ENCODE peak calls at places on chromosomes 13 and 19, in five cellular contexts. T, N, I, H and J are unnamed samples.

GRCh38 chr19:8221161-8221560 is 12.0 kb downstream of the CERS4 start:
- DNase-seq in T (no peak), N (no peak), I (no peak), H (no peak), J (no peak)

GRCh38 chr13:100361504-100361903 is 227.1 kb downstream of the GGACT start:
- DNase-seq in T (no peak), N (no peak), I (no peak), H (peak), J (no peak)

GRCh38 chr13:24834902-24835510 is 71.0 kb downstream of the RNF17 start:
- DNase-seq in T (no peak), N (no peak), I (no peak), H (no peak), J (no peak)

GRCh38 chr13:49113526-49114286 is 106.4 kb upstream of the MLNR start:
- DNase-seq in T (no peak), N (no peak), I (no peak), H (peak), J (no peak)

GRCh38 chr19:33641261-33641660 is 19.5 kb downstream of the CHST8 start:
- DNase-seq in T (no peak), N (no peak), I (no peak), H (no peak), J (no peak)

GRCh38 chr13:65830411-65831172 is 1399.5 kb downstream of the PCDH9 start:
- DNase-seq in T (no peak), N (no peak), I (no peak), H (no peak), J (no peak)

GRCh38 chr13:27638521-27638920 is 16.8 kb downstream of the POLR1D start:
- DNase-seq in T (no peak), N (no peak), I (no peak), H (peak), J (no peak)

GRCh38 chr13:23321534-23322241 is 111.8 kb downstream of the SACS start:
- DNase-seq in T (no peak), N (no peak), I (no peak), H (peak), J (peak)

GRCh38 chr19:51586103-51586728 is 15.1 kb downstream of the ZNF175 start:
- DNase-seq in T (no peak), N (no peak), I (no peak), H (no peak), J (no peak)

GRCh38 chr19:6694147-6694815 is 24.3 kb upstream of the TNFSF14 start:
- DNase-seq in T (no peak), N (no peak), I (no peak), H (no peak), J (no peak)

GRCh38 chr19:40147693-40148347 is 43.4 kb upstream of the MAP3K10 start:
- DNase-seq in T (no peak), N (no peak), I (no peak), H (peak), J (peak)

GRCh38 chr13:110620596-110620995 is 5.3 kb downstream of the NAXD start:
- DNase-seq in T (no peak), N (no peak), I (no peak), H (no peak), J (no peak)
- H2BK12ac ChIP-seq in T (no peak), N (no peak), I (no peak), H (no peak), J (no peak)

GRCh38 chr19:3761382-3762129 is at the start of gene APBA3:
- DNase-seq in T (peak), N (peak), I (peak), H (peak), J (peak)
- H2BK12ac ChIP-seq in T (no peak), N (no peak), I (peak), H (peak), J (peak)

DNA sequence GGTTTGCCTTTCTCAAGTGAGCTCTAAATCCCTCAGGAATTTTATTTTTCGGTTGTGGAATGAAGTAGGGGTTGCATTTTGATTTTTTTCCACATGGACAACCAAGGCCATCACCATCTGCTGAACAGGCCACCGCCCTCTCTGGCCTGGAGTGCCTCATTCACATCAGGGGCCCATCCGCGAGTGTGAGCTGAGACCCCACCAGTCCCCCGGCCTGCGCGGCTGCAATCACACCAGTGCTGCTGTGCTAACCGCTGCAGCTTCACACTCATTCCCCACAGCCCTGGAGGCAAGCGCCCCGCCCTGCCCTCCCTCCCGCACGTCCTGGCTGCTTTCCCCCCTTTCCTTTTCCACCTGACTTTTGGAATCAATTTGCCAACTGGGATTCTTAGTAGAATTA is 35.7 kb upstream of the ARHGEF7 start:
- DNase-seq in T (no peak), N (no peak), I (no peak), H (no peak), J (no peak)
- H2BK12ac ChIP-seq in T (no peak), N (no peak), I (no peak), H (no peak), J (no peak)

GRCh38 chr19:1799695-1800342 is 12.3 kb downstream of the ATP8B3 start:
- DNase-seq in T (no peak), N (no peak), I (no peak), H (no peak), J (no peak)

GRCh38 chr19:1794424-1795185 is 17.5 kb downstream of the ATP8B3 start:
- DNase-seq in T (no peak), N (peak), I (peak), H (no peak), J (no peak)

GRCh38 chr19:1791879-1792278 is 20.2 kb downstream of the ATP8B3 start:
- DNase-seq in T (no peak), N (no peak), I (no peak), H (no peak), J (no peak)

DNA sequence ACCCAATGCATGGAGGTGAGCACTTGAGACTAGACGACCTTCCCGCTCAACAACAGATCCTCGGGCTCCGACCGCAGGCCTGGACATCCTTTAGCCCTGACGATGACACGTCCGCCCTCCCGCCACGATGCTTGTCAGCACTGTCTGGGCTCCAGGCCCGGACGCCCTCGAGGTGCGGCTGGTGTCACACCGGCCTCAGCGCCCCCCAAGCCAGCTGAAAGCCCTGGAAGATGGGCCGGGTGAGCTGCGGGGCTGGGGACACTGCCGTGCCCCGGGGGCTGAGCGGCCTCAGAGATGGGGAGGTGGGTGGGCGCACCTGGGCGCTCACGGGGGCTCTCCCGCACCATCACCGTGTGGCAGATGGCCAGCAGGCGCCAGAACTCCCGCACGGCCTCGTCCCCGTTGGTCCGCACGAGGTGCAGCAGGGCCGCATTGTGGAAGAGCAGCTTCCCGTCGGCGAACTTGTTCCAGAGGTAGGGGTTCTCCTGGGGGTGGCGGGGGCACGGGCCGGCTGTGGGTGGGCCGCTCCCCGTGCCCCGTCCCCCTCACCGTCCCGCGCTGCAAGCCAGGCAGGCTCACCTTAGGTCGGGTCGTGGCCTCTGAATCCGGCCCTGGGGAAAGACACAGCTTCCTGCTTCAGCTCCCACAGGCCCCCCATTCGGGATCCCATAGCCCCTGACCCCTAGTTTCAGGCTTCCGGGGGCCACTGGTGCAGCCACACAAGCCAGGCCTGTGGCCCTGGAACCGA is 15.5 kb downstream of the ATP8B3 start:
- DNase-seq in T (no peak), N (no peak), I (no peak), H (no peak), J (no peak)
- H2BK12ac ChIP-seq in T (peak), N (no peak), I (peak), H (no peak), J (no peak)

DNA sequence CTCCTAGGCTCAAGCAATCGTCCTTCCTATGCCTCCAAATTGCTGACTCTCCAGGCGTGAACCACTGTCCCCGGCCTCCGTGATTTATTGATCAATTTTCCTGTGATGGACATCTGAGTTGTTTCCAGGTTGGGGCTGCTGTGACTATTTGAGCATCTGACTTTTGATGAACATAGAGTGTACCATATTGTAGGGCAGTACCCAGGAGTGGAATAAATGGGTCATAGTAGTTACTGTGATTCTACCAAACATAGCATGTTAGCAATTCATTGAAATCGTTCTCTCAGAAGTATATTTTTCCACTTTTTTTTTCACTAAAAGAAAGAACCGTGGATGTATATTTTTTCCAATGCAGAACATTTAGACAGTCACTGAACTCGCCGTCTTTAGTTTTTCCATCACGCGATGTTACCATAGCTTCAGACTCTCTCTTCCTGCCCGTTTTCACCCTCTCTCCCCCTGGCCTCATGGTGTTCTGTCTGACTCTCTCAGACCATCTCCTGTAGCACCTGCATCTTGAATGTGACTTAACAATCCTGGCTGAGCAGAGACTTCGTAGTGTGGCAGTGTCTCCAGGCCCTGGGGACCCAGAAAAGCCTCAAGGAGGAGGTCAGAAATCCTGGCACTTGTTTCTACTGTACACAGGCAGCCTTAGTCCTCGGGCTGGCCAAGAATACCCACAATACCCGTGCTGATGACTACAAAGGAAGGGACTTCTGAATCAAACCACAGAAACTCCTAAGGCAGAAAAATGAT is 3.2 kb upstream of the RASGRP4 start:
- DNase-seq in T (no peak), N (no peak), I (no peak), H (no peak), J (no peak)
- H2BK12ac ChIP-seq in T (no peak), N (no peak), I (no peak), H (no peak), J (no peak)

GRCh38 chr13:105202384-105202783 is 1333.1 kb downstream of the EFNB2 start:
- DNase-seq in T (peak), N (no peak), I (no peak), H (peak), J (peak)

GRCh38 chr13:105213512-105213911 is 1322.0 kb downstream of the EFNB2 start:
- DNase-seq in T (no peak), N (peak), I (no peak), H (peak), J (no peak)

GRCh38 chr13:105207586-105208293 is 1327.7 kb downstream of the EFNB2 start:
- DNase-seq in T (no peak), N (no peak), I (no peak), H (peak), J (no peak)
- H2BK12ac ChIP-seq in T (no peak), N (no peak), I (no peak), H (no peak), J (no peak)

DNA sequence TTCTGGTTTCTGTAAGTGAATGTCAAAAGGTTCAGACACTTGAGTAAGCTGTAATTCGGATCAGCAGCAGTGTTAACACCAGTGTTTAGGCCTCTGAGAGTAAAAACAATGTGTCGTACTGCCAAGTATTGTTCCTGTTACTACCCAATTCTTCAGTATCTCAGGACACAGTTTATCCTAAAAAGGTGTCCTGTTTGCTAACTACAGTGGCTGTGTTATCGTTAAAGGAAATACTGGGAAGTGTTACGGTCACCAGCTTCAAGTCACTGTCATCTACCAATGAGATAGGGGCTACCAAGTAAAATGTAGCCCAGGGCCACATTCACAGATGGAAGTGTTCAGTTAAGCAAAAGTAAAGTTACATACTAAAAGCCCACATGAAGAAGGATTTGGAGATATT is 2.3 kb upstream of the UPF3A start:
- DNase-seq in T (no peak), N (no peak), I (no peak), H (no peak), J (no peak)
- H2BK12ac ChIP-seq in T (no peak), N (no peak), I (no peak), H (no peak), J (no peak)

GRCh38 chr13:62678039-62678438 is 1262.4 kb upstream of the PCDH20 start:
- DNase-seq in T (no peak), N (no peak), I (no peak), H (no peak), J (no peak)

GRCh38 chr13:62684359-62684758 is 1268.7 kb upstream of the PCDH20 start:
- DNase-seq in T (no peak), N (no peak), I (no peak), H (no peak), J (no peak)

GRCh38 chr13:62687727-62688126 is 1272.1 kb upstream of the PCDH20 start:
- DNase-seq in T (no peak), N (peak), I (no peak), H (no peak), J (no peak)

GRCh38 chr13:62682788-62683187 is 1267.1 kb upstream of the PCDH20 start:
- DNase-seq in T (no peak), N (no peak), I (no peak), H (no peak), J (no peak)
- H2BK12ac ChIP-seq in T (no peak), N (no peak), I (no peak), H (no peak), J (no peak)